ENCODE peak calls at places on chromosomes 4 and X, in six cellular contexts. C is esophagus squamous epithelium, L is MM.1S, G is GM23338, U is aorta, O is stomach. E is an unnamed sample. For H3K27me3 and H3K4me1, the result is how much of the 10 kb centered on the place peaks cover.

GRCh38 chrX:17697191-17697590 is 40.1 kb upstream of the SCML1 start:
- DNase-seq in O (no peak), U (no peak), L (peak), C (no peak), G (no peak), E (no peak)

GRCh38 chrX:9670136-9670905 is 95.3 kb downstream of the GPR143 start:
- DNase-seq in U (no peak), G (no peak), L (no peak), O (no peak), C (no peak), E (peak)

GRCh38 chrX:41692162-41692749 is 3.5 kb downstream of the GPR34 start:
- DNase-seq in G (no peak), L (no peak), U (no peak), O (no peak), C (no peak), E (peak)

GRCh38 chrX:77675986-77676385 is 110.0 kb downstream of the ATRX start:
- DNase-seq in G (no peak), C (no peak), L (no peak), O (no peak), U (no peak), E (no peak)

GRCh38 chr4:86596802-86597201 is 2.7 kb downstream of the PTPN13 start:
- DNase-seq in U (no peak), C (no peak), L (no peak), G (no peak), O (no peak), E (peak)

GRCh38 chrX:131393426-131393825 is 104.3 kb upstream of the IGSF1 start:
- DNase-seq in L (no peak), C (no peak), O (no peak), U (no peak), G (no peak), E (no peak)

GRCh38 chr4:24924309-24924781 is 11.5 kb upstream of the CCDC149 start:
- DNase-seq in C (no peak), L (no peak), O (no peak), U (peak), G (no peak), E (peak)

GRCh38 chr4:122450847-122451246 is 5.7 kb downstream of the IL2 start:
- DNase-seq in C (no peak), G (peak), L (no peak), O (no peak), U (no peak), E (peak)

GRCh38 chr4:31768756-31769155 is 1048.6 kb downstream of the PCDH7 start:
- DNase-seq in C (no peak), O (no peak), L (no peak), G (no peak), U (no peak), E (no peak)

GRCh38 chr4:101418055-101418454 is 70.7 kb upstream of the PPP3CA start:
- DNase-seq in G (no peak), C (no peak), O (no peak), U (no peak), L (peak), E (peak)

GRCh38 chrX:37434362-37434761 is 85.2 kb downstream of the PRRG1 start:
- DNase-seq in U (no peak), G (no peak), C (no peak), L (no peak), O (no peak), E (no peak)

GRCh38 chr4:102390438-102390837 is 45.2 kb upstream of the SLC39A8 start:
- DNase-seq in O (no peak), L (no peak), G (no peak), C (no peak), U (no peak), E (peak)

GRCh38 chrX:114797494-114797893 is 213.6 kb downstream of the HTR2C start:
- DNase-seq in U (no peak), G (no peak), L (no peak), C (no peak), O (no peak), E (peak)

GRCh38 chr4:184028571-184028996 is 123.5 kb downstream of the STOX2 start:
- DNase-seq in O (no peak), U (no peak), G (no peak), L (peak), C (no peak), E (no peak)

GRCh38 chr4:115780268-115780667 is 666.8 kb upstream of the NDST4 start:
- DNase-seq in U (no peak), O (no peak), L (no peak), G (no peak), C (no peak), E (no peak)

DNA sequence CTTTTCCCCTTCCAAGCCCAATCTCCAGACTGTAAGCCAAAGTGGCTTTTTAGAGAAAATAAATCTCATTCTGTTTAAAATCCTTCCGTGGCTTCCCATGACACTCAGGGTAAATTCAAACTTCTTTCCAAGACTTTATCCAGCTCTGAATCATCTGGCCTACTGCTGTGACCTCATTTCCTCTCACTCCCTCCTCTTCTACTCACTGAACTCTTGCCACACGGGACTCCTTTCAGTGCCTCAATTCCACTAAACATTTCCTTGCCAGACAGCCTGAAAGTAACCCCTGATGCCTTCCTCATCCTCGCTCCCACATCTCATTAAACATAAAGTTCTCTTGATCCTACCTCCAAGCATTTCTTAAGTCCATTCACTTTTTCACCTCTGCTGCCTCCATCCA is 27.8 kb upstream of the RNF128 start:
- DNase-seq in C (no peak), G (no peak), U (no peak), O (no peak), L (no peak), E (no peak)
- H3K27me3 ChIP-seq in C (under half), G (under half), U (under half), O (under half), L (under half), E (under half)

GRCh38 chrX:6169407-6169806 is 59.3 kb downstream of the NLGN4X start:
- DNase-seq in U (no peak), C (no peak), L (no peak), G (no peak), O (no peak), E (no peak)
- H3K4me1 ChIP-seq in U (under half), C (under half), L (under half), G (under half), O (under half), E (under half)

DNA sequence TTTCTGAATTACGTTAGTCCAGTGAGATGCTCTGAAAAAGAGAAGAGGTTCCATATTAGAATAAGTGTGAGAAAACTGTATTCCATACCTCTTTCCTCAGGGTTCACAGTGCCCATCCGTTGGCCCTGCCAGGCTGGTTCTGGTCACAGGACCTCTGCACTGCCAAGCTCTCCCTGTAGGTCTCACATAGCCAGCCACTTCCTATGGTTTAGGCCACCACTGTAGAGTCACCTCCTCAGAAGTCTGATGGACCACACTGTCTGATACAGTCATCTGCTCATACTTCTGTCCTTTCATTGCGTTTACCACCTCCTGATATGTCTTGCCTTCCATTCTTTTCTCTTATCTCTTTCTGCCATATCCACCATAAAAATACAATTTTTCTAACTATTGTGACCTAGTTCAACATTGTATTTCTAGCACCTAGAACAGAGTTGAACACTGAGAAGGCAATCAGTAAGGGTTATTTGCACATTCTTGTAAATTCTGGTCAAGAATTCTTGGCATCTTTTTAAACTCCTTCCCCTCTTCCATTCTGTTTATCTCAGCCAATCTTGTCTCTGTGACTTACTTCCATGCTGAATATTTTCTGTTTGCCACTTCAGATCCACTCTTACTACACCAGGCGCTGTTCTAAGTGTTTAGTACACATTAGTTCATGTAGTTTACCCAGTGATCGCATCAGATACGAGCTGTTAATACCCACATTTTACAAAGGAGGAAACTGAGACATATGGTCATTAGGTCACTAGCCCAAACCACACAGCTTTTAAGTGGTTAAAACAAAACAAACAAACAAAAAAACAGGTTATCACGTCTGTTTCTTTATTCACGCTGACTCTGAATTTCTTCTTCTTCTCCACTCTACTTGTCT is 125.6 kb downstream of the CBR4 start:
- DNase-seq in G (no peak), U (no peak), O (no peak), L (no peak), C (no peak), E (no peak)
- H3K27ac ChIP-seq in G (no peak), U (peak), O (no peak), L (no peak), C (no peak), E (no peak)

DNA sequence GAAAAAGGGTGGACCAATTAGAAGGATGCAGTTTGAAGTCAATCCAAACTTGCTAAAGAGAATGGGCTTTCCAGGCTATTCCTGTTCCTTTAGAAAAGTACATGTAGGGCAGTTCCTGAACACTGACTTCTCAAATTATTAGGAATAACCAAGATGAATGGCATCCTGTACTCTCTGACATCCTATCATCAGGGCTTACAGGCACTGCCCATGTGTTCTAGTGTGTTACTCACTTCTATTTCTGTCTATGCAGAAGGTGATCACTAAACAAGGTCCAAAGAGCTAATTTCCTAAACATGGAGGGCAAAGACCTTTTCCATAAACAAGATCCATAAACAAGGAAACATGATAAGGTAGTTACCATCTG is 53.7 kb downstream of the AWAT2 start:
- DNase-seq in U (no peak), G (no peak), L (no peak), O (no peak), C (no peak), E (no peak)
- H3K27me3 ChIP-seq in U (under half), G (under half), L (under half), O (under half), C (under half), E (under half)

GRCh38 chrX:129769467-129770154 is 10.1 kb upstream of the SASH3 start:
- DNase-seq in U (no peak), L (peak), G (no peak), O (no peak), C (peak), E (no peak)
- H3K4me1 ChIP-seq in U (under half), L (under half), G (under half), O (under half), C (under half), E (under half)

GRCh38 chr4:78642934-78643333 is 91.4 kb downstream of the ANXA3 start:
- DNase-seq in O (no peak), L (no peak), C (no peak), U (no peak), G (no peak), E (no peak)
- H3K27ac ChIP-seq in O (no peak), L (no peak), C (no peak), U (no peak), G (no peak), E (no peak)

GRCh38 chr4:136784326-136784725 is 748.0 kb downstream of the PCDH18 start:
- DNase-seq in G (no peak), U (no peak), O (no peak), L (no peak), C (no peak), E (no peak)
- H3K27me3 ChIP-seq in G (under half), U (under half), O (under half), L (under half), C (under half), E (under half)

GRCh38 chrX:155070663-155070974 is 317 bp downstream of the CMC4 start:
- DNase-seq in G (no peak), C (no peak), U (no peak), L (no peak), O (no peak), E (no peak)

GRCh38 chrX:155070975-155071693 is at the start of the genes BRCC3, CMC4 and MTCP1:
- DNase-seq in C (peak), O (peak), L (peak), G (peak), U (peak), E (peak)

GRCh38 chrX:155069414-155069813 is 1.5 kb downstream of the CMC4 start:
- DNase-seq in U (no peak), G (no peak), L (no peak), O (no peak), C (no peak), E (no peak)

GRCh38 chrX:155070038-155070437 is 898 bp downstream of the CMC4 start:
- DNase-seq in L (no peak), C (no peak), G (peak), O (no peak), U (no peak), E (no peak)

DNA sequence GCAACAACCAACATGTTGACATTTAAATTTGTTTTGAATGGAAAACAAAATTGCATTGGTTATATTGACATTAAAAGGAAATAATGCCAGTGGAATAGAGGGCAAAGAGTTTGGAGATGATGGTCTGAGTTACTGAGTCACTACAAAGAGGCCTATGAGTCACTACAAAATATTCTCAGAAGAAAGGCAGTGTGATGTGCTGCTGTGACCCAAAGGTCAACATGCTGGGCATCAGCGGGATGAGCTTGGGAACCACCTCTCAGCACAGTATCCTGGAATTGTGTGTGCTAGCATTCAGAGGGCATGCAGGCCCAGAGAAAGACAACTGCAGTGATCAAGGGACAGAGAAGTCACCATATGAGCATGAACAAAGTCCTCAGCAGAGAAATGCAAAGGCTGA is 2.8 kb downstream of the CMC4 start:
- DNase-seq in U (no peak), O (no peak), G (no peak), C (no peak), L (no peak), E (peak)
- H3K4me1 ChIP-seq in U (under half), O (under half), G (under half), C (under half), L (under half), E (under half)

GRCh38 chrX:53300157-53300556 is 18.8 kb upstream of the IQSEC2 start:
- DNase-seq in O (no peak), L (no peak), C (no peak), G (no peak), U (no peak), E (no peak)

GRCh38 chrX:53305996-53306937 is 24.9 kb upstream of the IQSEC2 start:
- DNase-seq in U (no peak), O (no peak), L (no peak), G (no peak), C (no peak), E (peak)

GRCh38 chrX:53308836-53309235 is 27.5 kb upstream of the IQSEC2 start:
- DNase-seq in L (no peak), G (no peak), C (no peak), U (no peak), O (no peak), E (no peak)

DNA sequence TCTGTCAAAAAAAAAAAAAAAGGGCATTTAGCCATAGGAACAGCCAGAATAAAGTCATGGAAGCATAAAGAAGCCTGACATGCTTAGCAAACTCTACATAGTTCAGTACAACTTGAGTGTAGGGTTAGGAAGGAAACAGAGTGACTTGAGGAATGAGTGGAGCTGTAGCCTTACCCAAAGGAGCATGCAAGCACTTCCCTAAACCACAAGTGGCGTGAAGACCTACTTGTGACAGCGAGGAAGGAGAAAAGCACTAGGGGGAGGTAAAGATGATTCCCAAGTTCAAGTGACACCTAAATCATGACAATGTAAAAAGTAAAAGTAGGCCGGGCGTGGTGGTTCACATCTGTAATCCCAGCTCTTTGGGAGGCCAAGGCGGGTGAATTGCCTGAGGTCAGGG is 21.8 kb upstream of the IQSEC2 start:
- DNase-seq in O (no peak), G (no peak), C (no peak), L (no peak), U (no peak), E (no peak)
- H3K27ac ChIP-seq in O (no peak), G (no peak), C (no peak), L (no peak), U (no peak), E (no peak)

DNA sequence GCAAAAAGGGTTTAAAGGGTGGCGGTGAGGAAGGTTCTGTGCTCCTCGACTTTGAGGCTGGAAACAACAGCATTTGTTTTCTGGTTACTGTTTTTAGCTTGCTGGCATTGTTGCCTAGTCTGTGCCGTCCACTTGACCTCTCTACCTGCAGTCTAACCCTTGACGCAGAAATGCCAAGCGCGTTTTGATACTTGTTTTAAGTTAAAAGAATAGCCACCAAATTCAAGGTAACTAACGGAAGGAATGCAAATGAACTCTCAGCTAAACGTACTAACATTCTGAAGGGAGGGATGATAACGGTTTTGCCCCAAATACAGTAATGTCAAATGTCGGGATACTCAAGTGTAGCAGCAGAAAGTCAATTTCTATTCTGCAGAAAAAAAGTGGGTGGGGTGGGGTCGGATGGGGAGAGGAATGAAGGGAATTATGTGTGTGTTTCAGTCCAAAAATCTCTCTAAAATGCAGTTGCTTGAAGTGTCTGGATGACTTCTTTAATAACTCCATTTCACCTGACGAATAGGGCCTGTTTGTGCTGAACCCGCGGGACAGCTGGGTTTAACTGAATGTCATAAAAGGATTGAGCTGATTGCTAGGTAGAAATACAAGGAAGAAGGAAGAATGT is 3.4 kb upstream of the NKX6-1 start:
- DNase-seq in O (no peak), G (no peak), L (no peak), C (no peak), U (no peak), E (no peak)
- H3K27me3 ChIP-seq in O (half or more), G (half or more), L (under half), C (under half), U (under half), E (half or more)